ENCODE peak calls at places on chromosomes 12 and 14, in eight cellular contexts. T is AG10803; H is M059J; W is aorta; U is activated T-helper 9 cell treated with anti-CD3 and anti-CD28 coated beads, Interleukin-2, amount 50 U/mL, for 16 hours; K is activated CD8-positive, alpha-beta memory T cell treated with anti-CD3 and anti-CD28 coated beads, Interleukin-2, amount 10 ng/mL, durations not matched to agents 7 days and 5 days; Q is NCI-H187; Z is stimulated activated CD8-positive, alpha-beta memory T cell treated with anti-CD3 and anti-CD28 coated beads, Interleukin-7, amount 100 ng/mL, for 1 hour. B is an unnamed sample.

GRCh38 chr12:52250048-52250990 is 17.3 kb downstream of the KRT7 start:
- DNase-seq in U (no peak), Q (no peak), K (no peak), T (no peak), H (no peak), Z (no peak), W (no peak), B (no peak)

GRCh38 chr12:130014485-130014807 is 110.6 kb upstream of the TMEM132D start:
- DNase-seq in Z (no peak), T (no peak), K (no peak), W (no peak), U (no peak), H (no peak), Q (no peak), B (no peak)

GRCh38 chr12:109308534-109309440 is at the start of gene FOXN4:
- DNase-seq in U (no peak), T (no peak), K (no peak), Z (no peak), H (no peak), W (no peak), Q (no peak), B (no peak)

GRCh38 chr12:15522574-15523187 is 200.4 kb downstream of the PTPRO start:
- DNase-seq in K (no peak), W (no peak), U (no peak), Q (no peak), H (peak), Z (no peak), T (peak), B (peak)

GRCh38 chr12:6608592-6609311 is 1.6 kb upstream of the CHD4 start:
- DNase-seq in W (peak), T (no peak), K (peak), U (no peak), Q (no peak), Z (no peak), H (peak), B (no peak)

GRCh38 chr12:112971248-112971647 is 7.1 kb upstream of the OAS2 start:
- DNase-seq in U (no peak), W (no peak), H (peak), Q (no peak), Z (no peak), K (no peak), T (peak), B (no peak)

GRCh38 chr14:76918751-76919421 is 92.7 kb downstream of the LRRC74A start:
- DNase-seq in Z (no peak), W (peak), T (peak), Q (peak), U (no peak), H (peak), K (no peak), B (peak)

GRCh38 chr12:53055471-53056266 is 5.8 kb downstream of the TNS2 start:
- DNase-seq in H (no peak), Z (no peak), U (no peak), T (no peak), K (no peak), Q (no peak), W (no peak), B (no peak)

GRCh38 chr12:112443916-112444315 is 25.2 kb downstream of the PTPN11 start:
- DNase-seq in K (no peak), H (no peak), W (no peak), T (no peak), Q (no peak), U (no peak), Z (no peak), B (no peak)

GRCh38 chr12:105831372-105831771 is 307.4 kb downstream of the NUAK1 start:
- DNase-seq in K (no peak), Z (no peak), H (no peak), U (no peak), Q (no peak), W (no peak), T (no peak), B (no peak)

GRCh38 chr12:52663420-52663819 is 11.4 kb upstream of the KRT2 start:
- DNase-seq in Q (no peak), K (no peak), T (no peak), U (no peak), W (no peak), H (no peak), Z (no peak), B (no peak)

GRCh38 chr12:120252071-120252906 is 13.2 kb downstream of the PXN start:
- DNase-seq in Z (peak), K (peak), Q (no peak), U (peak), T (no peak), H (no peak), W (no peak), B (no peak)

GRCh38 chr14:50657753-50658152 is 10.4 kb downstream of the SAV1 start:
- DNase-seq in Z (no peak), K (no peak), U (no peak), T (no peak), Q (no peak), W (no peak), H (no peak), B (no peak)

GRCh38 chr12:112468041-112468440 is 49.3 kb downstream of the PTPN11 start:
- DNase-seq in Z (no peak), T (no peak), H (no peak), W (no peak), K (no peak), Q (no peak), U (no peak), B (no peak)

GRCh38 chr12:124222368-124223245 is 72.3 kb upstream of the RFLNA start:
- DNase-seq in T (no peak), K (no peak), U (no peak), Z (no peak), Q (no peak), H (no peak), W (no peak), B (no peak)

GRCh38 chr12:49703647-49704137 is 3.5 kb downstream of the FMNL3 start:
- DNase-seq in H (peak), U (peak), T (peak), K (peak), W (peak), Q (no peak), Z (no peak), B (no peak)

GRCh38 chr14:104871656-104872468 is 6.8 kb downstream of the CEP170B start:
- DNase-seq in W (no peak), H (no peak), U (no peak), Q (no peak), T (no peak), K (no peak), Z (no peak), B (no peak)

GRCh38 chr12:92055877-92056276 is 89.8 kb downstream of the BTG1 start:
- DNase-seq in T (no peak), Q (no peak), H (no peak), Z (peak), W (no peak), U (peak), K (peak), B (no peak)

GRCh38 chr14:74792249-74793039 is 29.3 kb downstream of the YLPM1 start:
- DNase-seq in W (no peak), U (no peak), Q (no peak), H (no peak), Z (no peak), K (no peak), T (peak), B (no peak)

GRCh38 chr12:97561321-97562230 is 99.0 kb downstream of the RMST start:
- DNase-seq in U (no peak), H (no peak), W (no peak), T (no peak), Q (no peak), K (no peak), Z (no peak), B (no peak)

GRCh38 chr12:3752741-3753486 is at the start of gene CRACR2A:
- DNase-seq in T (peak), Q (no peak), K (peak), Z (peak), H (no peak), U (peak), W (peak), B (no peak)

B was measured in epithelial cell of proximal tubule.